ENCODE peak calls at places on chromosomes 12 and 14, in six cellular contexts. G is globus pallidus; Q is effector memory CD8-positive, alpha-beta T cell; F is NCI-H2171; L is neural crest cell; U is G401. M is an unnamed sample.

GRCh38 chr12:48004039-48004940 is at the start of gene COL2A1:
- DNase-seq in U (no peak), Q (peak), L (peak), G (no peak), F (no peak), M (no peak)

GRCh38 chr12:107134558-107134957 is 41.2 kb upstream of the CRY1 start:
- DNase-seq in L (no peak), G (no peak), Q (peak), F (no peak), U (no peak), M (no peak)

GRCh38 chr12:24991209-24992049 is 42.5 kb upstream of the BCAT1 start:
- DNase-seq in G (peak), U (peak), Q (peak), L (no peak), F (peak), M (peak)

GRCh38 chr14:20486700-20487401 is 17.6 kb downstream of the PNP start:
- DNase-seq in Q (no peak), F (no peak), G (no peak), U (no peak), L (no peak), M (no peak)

GRCh38 chr12:55727643-55728184 is 1.1 kb downstream of the CD63 start:
- DNase-seq in G (no peak), U (peak), Q (no peak), F (no peak), L (no peak), M (no peak)

GRCh38 chr12:19779393-19780056 is 340.2 kb downstream of the AEBP2 start:
- DNase-seq in U (no peak), L (no peak), G (no peak), F (no peak), Q (no peak), M (no peak)

GRCh38 chr12:30691122-30691879 is 4.4 kb downstream of the IPO8 start:
- DNase-seq in L (no peak), G (no peak), U (no peak), F (peak), Q (no peak), M (no peak)

GRCh38 chr12:8953773-8954402 is 4.4 kb upstream of the M6PR start:
- DNase-seq in G (no peak), F (no peak), U (no peak), Q (peak), L (no peak), M (no peak)

M was measured in smooth muscle cell of the brain vasculature.